ENCODE peak calls at places on chromosome 9, in seven cellular contexts. Y is progenitor cell of endocrine pancreas, V is DND-41, J is WTC11, U is AG09319, F is neural progenitor cell, P is uterus. G is an unnamed sample.
A peak's percentile ranks its signal among the peaks of the same experiment; 100 is the strongest.

GRCh38 chr9:106653111-106653697 is 209.8 kb upstream of the ZNF462 start:
- DNase-seq in P (no peak), Y (no peak), V (no peak), F (no peak), U (no peak), J (no peak), G (no peak)

GRCh38 chr9:115137511-115137910 is 19.6 kb upstream of the TNC start:
- DNase-seq in F (no peak), V (no peak), J (no peak), P (no peak), Y (no peak), U (no peak), G (no peak)

GRCh38 chr9:128863647-128864046 is 18.1 kb downstream of the KYAT1 start:
- DNase-seq in J (peak; percentile 95), P (peak; percentile 75), Y (peak; percentile 86), V (peak; percentile 79), U (no peak), F (peak; percentile 85), G (peak; percentile 92)

GRCh38 chr9:22141906-22142305 is 132.8 kb upstream of the CDKN2B start:
- DNase-seq in J (no peak), F (peak; percentile 8), U (no peak), V (no peak), Y (no peak), P (no peak), G (no peak)

GRCh38 chr9:130843049-130843908 is 8.2 kb downstream of the ABL1 start:
- DNase-seq in F (no peak), J (no peak), U (no peak), V (no peak), Y (no peak), P (no peak), G (no peak)

GRCh38 chr9:130639119-130639485 is 25.3 kb upstream of the PRDM12 start:
- DNase-seq in V (no peak), F (peak; percentile 45), U (no peak), P (no peak), J (no peak), Y (no peak), G (no peak)

GRCh38 chr9:129140397-129141065 is 29.3 kb downstream of the PTPA start:
- DNase-seq in J (peak; percentile 35), Y (peak; percentile 30), U (no peak), P (peak; percentile 58), F (peak; percentile 58), V (peak; percentile 56), G (peak; percentile 40)

GRCh38 chr9:129145316-129145715 is 32.7 kb downstream of the IER5L start:
- DNase-seq in U (no peak), Y (no peak), P (no peak), J (no peak), F (no peak), V (no peak), G (no peak)

DNA sequence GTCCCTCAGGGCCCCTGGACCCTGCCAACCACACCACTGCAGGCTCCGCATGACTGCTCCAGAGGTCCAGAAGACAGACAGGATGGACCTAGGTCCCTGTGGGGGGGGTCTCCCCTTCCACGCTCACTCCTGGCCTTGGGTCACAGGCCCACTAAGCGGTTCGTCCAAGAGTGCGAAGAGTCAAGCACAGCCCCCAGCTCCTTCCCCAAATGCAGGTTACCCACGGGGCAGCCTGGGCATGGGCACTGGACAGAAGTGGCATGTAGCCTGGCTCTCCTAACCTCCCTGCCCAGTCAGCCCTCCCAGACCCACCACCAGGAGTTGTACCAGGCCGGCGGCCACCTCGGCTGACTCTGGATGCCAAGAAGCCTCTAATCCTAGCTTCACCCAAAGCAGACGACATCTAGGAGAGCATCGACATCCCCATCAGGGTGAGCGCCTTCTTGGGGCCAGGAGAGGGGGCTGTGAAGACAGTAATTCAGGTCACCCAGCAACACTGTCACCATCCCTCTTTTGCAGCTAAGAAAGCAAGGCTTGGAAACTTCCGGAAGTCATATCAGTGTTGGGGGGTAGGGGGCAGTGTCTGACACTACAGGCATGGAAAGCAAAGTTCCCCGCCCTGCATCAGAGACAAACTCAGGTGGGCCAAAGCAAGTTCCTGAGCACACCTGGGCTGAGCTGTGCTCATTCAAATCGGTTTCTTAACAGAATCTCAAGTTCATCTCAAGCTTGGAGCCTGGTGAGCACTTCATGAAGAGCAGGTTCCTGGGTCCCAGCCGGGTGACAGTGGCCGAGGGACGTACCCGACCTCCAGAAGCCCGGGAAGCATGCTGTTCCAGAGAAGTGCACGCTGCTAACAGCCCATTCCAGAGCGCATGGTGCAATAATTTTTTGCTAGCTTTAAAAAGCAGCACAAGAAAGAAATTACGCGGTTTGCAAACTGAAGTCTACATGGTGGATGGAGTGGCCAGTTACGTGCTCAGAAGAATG is 68.7 kb downstream of the SEMA4D start:
- DNase-seq in J (peak; percentile 75), P (no peak), U (no peak), Y (no peak), F (peak; percentile 46), V (peak; percentile 28), G (peak; percentile 83)
- TF ChIP-seq CTCF in J (peak; percentile 42), P (no peak), U (peak; percentile 6), Y (peak; percentile 43), F (peak; percentile 57), V (peak; percentile 53), G (peak; percentile 71)

GRCh38 chr9:136451221-136451877 is 11.7 kb upstream of the INPP5E start:
- DNase-seq in U (no peak), F (no peak), P (no peak), J (no peak), Y (no peak), V (no peak), G (no peak)
- TF ChIP-seq CTCF in U (no peak), F (no peak), P (no peak), J (no peak), Y (no peak), V (no peak), G (no peak)

DNA sequence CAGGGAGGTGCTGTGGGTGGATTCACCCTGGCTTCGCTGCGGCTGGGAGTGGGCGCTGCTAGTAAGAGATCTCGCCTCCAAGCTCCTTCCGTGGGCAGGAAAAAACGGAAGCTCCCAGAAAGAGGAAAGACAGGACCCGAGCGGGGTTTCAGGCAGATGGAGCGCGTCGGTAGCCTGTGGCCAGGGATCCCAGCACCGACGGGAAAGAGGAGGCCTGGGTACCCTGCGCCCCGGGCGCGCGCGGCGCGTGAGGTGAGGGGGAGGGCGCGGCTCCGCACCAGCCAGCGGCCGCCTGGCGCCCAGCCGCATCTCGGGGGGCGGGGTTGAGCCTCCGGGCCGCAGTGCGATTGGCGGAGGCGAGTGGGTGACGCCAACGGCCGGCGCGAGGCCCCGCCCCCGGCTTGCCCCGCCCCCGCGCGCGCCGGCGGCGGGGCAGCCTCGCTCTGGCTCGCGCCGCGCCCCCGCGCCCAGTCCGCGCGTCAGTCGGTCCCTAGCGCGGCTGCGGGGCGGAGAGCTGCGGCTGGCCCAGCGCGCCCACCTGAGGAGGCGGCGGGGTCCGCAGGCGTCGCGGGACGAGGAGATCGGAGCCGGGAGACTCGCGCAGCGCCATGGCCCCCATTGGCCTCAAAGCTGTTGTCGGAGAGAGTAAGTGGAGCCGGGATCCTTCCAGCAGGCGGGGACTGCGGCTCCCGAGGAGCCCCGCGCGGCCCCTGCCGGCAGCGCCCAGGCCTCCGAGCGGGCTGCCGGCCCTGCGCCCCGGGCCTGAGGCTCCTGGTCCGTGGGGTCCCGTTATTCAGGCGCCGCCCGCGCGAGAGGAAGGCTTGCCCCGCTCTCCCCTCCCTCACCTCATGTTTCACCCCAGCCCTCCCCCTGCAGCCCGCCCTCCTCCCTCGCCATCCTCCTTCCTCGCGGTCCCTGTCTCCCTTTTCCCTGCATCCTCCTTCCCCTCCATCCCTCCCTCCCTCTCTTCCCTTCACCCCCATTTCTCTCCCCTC is at the start of gene STXBP1:
- DNase-seq in V (peak; percentile 84), P (peak; percentile 83), U (no peak), Y (peak; percentile 82), F (peak; percentile 95), J (peak; percentile 90), G (peak; percentile 84)
- TF ChIP-seq CTCF in V (peak; percentile 3), P (peak; percentile 52), U (peak; percentile 12), Y (peak; percentile 39), F (peak; percentile 21), J (no peak), G (no peak)

DNA sequence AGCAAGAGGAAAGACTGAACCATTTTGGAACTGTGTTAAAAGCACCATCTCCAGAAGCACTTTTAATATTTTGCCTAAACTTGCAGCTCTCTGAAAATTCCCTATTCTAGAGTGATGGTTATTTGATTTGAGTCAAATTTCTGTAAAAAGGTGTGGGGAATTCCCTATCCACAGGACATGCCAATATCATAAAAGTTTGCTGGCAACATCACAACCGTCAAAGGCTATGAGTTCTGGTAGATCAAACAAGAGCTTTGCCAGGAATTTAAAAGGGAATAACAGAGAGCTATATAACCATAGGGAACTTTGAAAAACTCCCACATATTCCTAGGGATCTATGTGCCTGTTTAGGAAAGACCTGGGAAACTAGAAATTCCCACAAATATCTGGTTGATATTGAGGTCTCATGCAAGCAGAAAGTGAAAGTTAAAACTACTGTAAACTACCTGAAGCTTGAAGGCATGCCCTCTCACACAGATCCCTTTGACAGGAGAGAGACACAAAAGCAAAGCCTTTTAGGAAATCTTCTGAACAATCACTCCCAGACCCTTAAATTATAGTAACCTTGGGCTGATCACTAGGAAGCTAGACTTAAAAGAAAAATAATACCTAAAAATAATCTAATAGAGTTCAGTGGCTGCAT is 549.9 kb downstream of the ANXA1 start:
- DNase-seq in J (no peak), Y (no peak), P (no peak), V (no peak), U (no peak), F (no peak), G (no peak)
- TF ChIP-seq CTCF in J (no peak), Y (no peak), P (no peak), V (no peak), U (no peak), F (no peak), G (no peak)

GRCh38 chr9:1619915-1620705 is 395.0 kb upstream of the SMARCA2 start:
- DNase-seq in U (no peak), P (no peak), Y (no peak), J (no peak), F (no peak), V (no peak), G (no peak)
- TF ChIP-seq CTCF in U (no peak), P (no peak), Y (peak; percentile 49), J (no peak), F (no peak), V (peak; percentile 6), G (no peak)

GRCh38 chr9:34010979-34011378 is 37.7 kb downstream of the UBAP2 start:
- DNase-seq in U (no peak), P (no peak), F (no peak), Y (no peak), V (no peak), J (no peak), G (peak; percentile 16)
- TF ChIP-seq CTCF in U (peak; percentile 24), P (no peak), F (peak; percentile 17), Y (peak; percentile 33), V (peak; percentile 46), J (no peak), G (no peak)

DNA sequence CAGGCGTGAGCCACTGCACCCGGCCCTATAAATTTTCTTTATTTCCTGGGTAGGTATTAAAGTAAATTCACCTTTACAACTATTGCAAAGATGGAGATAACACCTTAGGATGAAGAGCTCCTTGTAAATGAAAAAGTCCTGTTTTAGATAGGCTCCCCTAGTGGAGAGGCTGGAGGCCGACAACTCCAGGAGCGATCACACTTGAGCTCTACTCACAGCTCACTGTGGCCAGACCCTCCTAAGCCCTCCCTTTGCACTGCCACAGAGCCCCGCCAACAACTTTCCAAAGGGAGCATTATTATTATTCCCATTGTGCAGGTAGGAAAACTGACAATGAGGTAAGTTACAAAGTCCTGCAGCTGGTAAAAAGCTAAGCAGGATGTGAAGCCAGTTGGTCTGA is 139.1 kb upstream of the ERCC6L2 start:
- DNase-seq in V (no peak), J (peak; percentile 50), P (no peak), Y (no peak), U (no peak), F (peak; percentile 52), G (peak; percentile 17)
- TF ChIP-seq CTCF in V (peak; percentile 49), J (peak; percentile 48), P (no peak), Y (peak; percentile 54), U (peak; percentile 30), F (peak; percentile 56), G (peak; percentile 30)